ENCODE peak calls at places on chromosome 22, in five cellular contexts. V is islet precursor cell, N is aorta, X is OCI-LY7, F is germinal center. R is an unnamed sample.

GRCh38 chr22:35506259-35506570 is 34.4 kb upstream of the RASD2 start:
- DNase-seq in X (no peak), V (no peak), F (no peak), N (no peak), R (no peak)

GRCh38 chr22:44427506-44428470 is 70.2 kb downstream of the RTL6 start:
- DNase-seq in V (no peak), N (no peak), X (no peak), F (no peak), R (no peak)

GRCh38 chr22:37999236-37999635 is 14.9 kb upstream of the SOX10 start:
- DNase-seq in F (no peak), X (no peak), N (no peak), V (no peak), R (no peak)

GRCh38 chr22:30809086-30809485 is 114.4 kb downstream of the OSBP2 start:
- DNase-seq in N (no peak), X (no peak), F (no peak), V (no peak), R (no peak)

GRCh38 chr22:42316988-42317387 is 46.5 kb upstream of the TCF20 start:
- DNase-seq in N (no peak), X (no peak), F (no peak), V (no peak), R (no peak)

GRCh38 chr22:20155330-20156041 is 4.6 kb upstream of the CCDC188 start:
- DNase-seq in N (no peak), X (no peak), F (no peak), V (no peak), R (peak)

GRCh38 chr22:49157529-49158339 is 669.9 kb downstream of the BRD1 start:
- DNase-seq in X (no peak), V (no peak), F (no peak), N (no peak), R (no peak)

GRCh38 chr22:42769574-42770447 is 49.1 kb upstream of the A4GALT start:
- DNase-seq in F (peak), V (peak), N (peak), X (peak), R (peak)

GRCh38 chr22:33723915-33724314 is 196.4 kb downstream of the LARGE1 start:
- DNase-seq in V (no peak), X (no peak), N (peak), F (peak), R (no peak)

GRCh38 chr22:23137905-23138520 is 3.8 kb downstream of the RSPH14 start:
- DNase-seq in N (no peak), V (no peak), X (peak), F (peak), R (no peak)

GRCh38 chr22:49964136-49964492 is 3.5 kb downstream of the PIM3 start:
- DNase-seq in X (no peak), F (no peak), V (no peak), N (peak), R (no peak)

GRCh38 chr22:39219071-39220050 is 25.4 kb downstream of the PDGFB start:
- DNase-seq in F (no peak), N (peak), X (no peak), V (peak), R (no peak)

GRCh38 chr22:29871684-29872083 is 11.3 kb upstream of the MTMR3 start:
- DNase-seq in N (no peak), V (peak), F (no peak), X (no peak), R (peak)

GRCh38 chr22:40728731-40729189 is 49.5 kb downstream of the MCHR1 start:
- DNase-seq in N (no peak), F (no peak), V (peak), X (peak), R (no peak)

GRCh38 chr22:24686280-24686679 is 83.3 kb downstream of the GGT1 start:
- DNase-seq in N (no peak), V (no peak), F (no peak), X (no peak), R (no peak)

GRCh38 chr22:40009953-40010751 is 15.4 kb downstream of the FAM83F start:
- DNase-seq in X (no peak), N (no peak), F (no peak), V (no peak), R (no peak)

GRCh38 chr22:27032121-27032761 is 374.9 kb downstream of the MIAT start:
- DNase-seq in N (peak), X (no peak), F (no peak), V (peak), R (peak)

GRCh38 chr22:38981005-38981658 is 1.0 kb upstream of the APOBEC3B start:
- DNase-seq in F (peak), X (peak), V (no peak), N (peak), R (no peak)

GRCh38 chr22:42649261-42650056 is at the start of gene CYB5R3:
- DNase-seq in V (peak), X (peak), F (peak), N (peak), R (peak)

GRCh38 chr22:44248926-44249325 is 63.8 kb downstream of the SHISAL1 start:
- DNase-seq in V (no peak), F (no peak), X (no peak), N (no peak), R (no peak)

GRCh38 chr22:45977003-45977395 is at the start of gene WNT7B:
- DNase-seq in V (no peak), F (no peak), X (no peak), N (no peak), R (no peak)

GRCh38 chr22:43230983-43231723 is 44.2 kb upstream of the TTLL12 start:
- DNase-seq in V (peak), F (peak), N (no peak), X (peak), R (peak)

R was measured in SJSA1.